ENCODE peak calls at places on chromosome 12, in seven cellular contexts. V is brain microvascular endothelial cell, O is colonic mucosa, K is MM.1S, T is mucosa of descending colon, U is epithelial cell of esophagus, A is lung. F is an unnamed sample.

GRCh38 chr12:57092529-57092862 is 3.6 kb downstream of the NAB2 start:
- DNase-seq in V (no peak), O (no peak), K (no peak), T (no peak), U (no peak), A (no peak), F (no peak)

GRCh38 chr12:111405856-111406473 is at the start of gene SH2B3:
- DNase-seq in V (no peak), O (peak), K (no peak), T (no peak), U (peak), A (no peak), F (no peak)

GRCh38 chr12:79000501-79000900 is 135.9 kb downstream of the SYT1 start:
- DNase-seq in V (no peak), O (no peak), K (no peak), T (no peak), U (no peak), A (no peak), F (no peak)

GRCh38 chr12:132438139-132438700 is 51.7 kb upstream of the FBRSL1 start:
- DNase-seq in V (no peak), O (no peak), K (no peak), T (peak), U (no peak), A (no peak), F (no peak)

GRCh38 chr12:18120899-18121298 is 30.9 kb upstream of the RERGL start:
- DNase-seq in V (no peak), O (no peak), K (no peak), T (no peak), U (no peak), A (no peak), F (no peak)

GRCh38 chr12:53232641-53233538 is 881 bp upstream of the RARG start:
- DNase-seq in V (no peak), O (peak), K (peak), T (peak), U (peak), A (no peak), F (no peak)

GRCh38 chr12:63991036-63991547 is 146.6 kb downstream of the SRGAP1 start:
- DNase-seq in V (no peak), O (no peak), K (no peak), T (no peak), U (no peak), A (no peak), F (no peak)

GRCh38 chr12:68932701-68933563 is at the start of gene CPM:
- DNase-seq in V (peak), O (peak), K (peak), T (peak), U (peak), A (peak), F (no peak)

GRCh38 chr12:27345376-27345775 is 12.7 kb downstream of the BMAL2 start:
- DNase-seq in V (no peak), O (no peak), K (no peak), T (no peak), U (no peak), A (no peak), F (no peak)

GRCh38 chr12:107092669-107093546 is 441 bp downstream of the CRY1 start:
- DNase-seq in V (peak), O (peak), K (peak), T (peak), U (peak), A (peak), F (no peak)

GRCh38 chr12:55743131-55743921 is 404 bp downstream of the GDF11 start:
- DNase-seq in V (peak), O (peak), K (peak), T (peak), U (peak), A (no peak), F (no peak)

GRCh38 chr12:122023339-122024131 is 1.9 kb downstream of the BCL7A start:
- DNase-seq in V (peak), O (peak), K (no peak), T (peak), U (peak), A (peak), F (no peak)

GRCh38 chr12:132711169-132711843 is 664 bp downstream of the PGAM5 start:
- DNase-seq in V (no peak), O (no peak), K (no peak), T (no peak), U (peak), A (no peak), F (no peak)

GRCh38 chr12:64566882-64567517 is 43.3 kb upstream of the RASSF3 start:
- DNase-seq in V (no peak), O (no peak), K (no peak), T (no peak), U (no peak), A (no peak), F (no peak)

GRCh38 chr12:109775172-109775881 is 57.9 kb downstream of the TRPV4 start:
- DNase-seq in V (peak), O (peak), K (peak), T (peak), U (peak), A (peak), F (no peak)

GRCh38 chr12:54075974-54076373 is 22.3 kb downstream of the HOXC4 start:
- DNase-seq in V (no peak), O (no peak), K (no peak), T (no peak), U (no peak), A (no peak), F (no peak)

GRCh38 chr12:30508205-30508967 is 187.3 kb downstream of the IPO8 start:
- DNase-seq in V (no peak), O (no peak), K (no peak), T (no peak), U (no peak), A (no peak), F (no peak)

GRCh38 chr12:2341871-2342270 is 289.1 kb downstream of the CACNA1C start:
- DNase-seq in V (peak), O (no peak), K (no peak), T (no peak), U (peak), A (no peak), F (no peak)

GRCh38 chr12:16564675-16565074 is 41.3 kb downstream of the LMO3 start:
- DNase-seq in V (no peak), O (no peak), K (no peak), T (no peak), U (no peak), A (no peak), F (no peak)

GRCh38 chr12:66149702-66150398 is 19.3 kb upstream of the LLPH start:
- DNase-seq in V (no peak), O (peak), K (no peak), T (peak), U (peak), A (peak), F (no peak)

GRCh38 chr12:65986047-65986446 is 144.5 kb downstream of the LLPH start:
- DNase-seq in V (no peak), O (no peak), K (no peak), T (no peak), U (no peak), A (no peak), F (no peak)

DNA sequence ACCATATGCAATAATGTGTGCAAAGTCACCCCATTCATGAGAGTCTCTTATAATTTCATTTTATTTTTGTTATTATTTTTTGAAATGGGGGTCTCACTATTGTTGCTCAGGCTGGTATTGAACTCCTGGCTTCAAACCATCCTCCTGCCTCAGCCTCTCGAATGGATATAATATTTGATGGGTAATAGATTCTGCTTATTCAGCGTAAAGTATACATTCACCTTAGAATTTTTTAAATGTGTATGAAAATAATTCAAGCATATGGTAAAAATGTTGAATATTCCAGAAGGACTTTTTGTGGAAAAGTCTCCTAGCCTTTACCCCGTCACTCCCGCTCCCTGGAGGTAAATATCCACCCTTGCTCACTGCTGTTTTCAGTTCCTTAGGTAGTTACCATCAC is 23.4 kb upstream of the SSPN start:
- DNase-seq in V (no peak), O (no peak), K (no peak), T (no peak), U (no peak), A (no peak), F (no peak)
- H3K4me3 ChIP-seq in V (no peak), O (no peak), K (no peak), T (no peak), U (no peak), A (no peak), F (no peak)

GRCh38 chr12:115456946-115457689 is 773.1 kb upstream of the TBX3 start:
- DNase-seq in V (no peak), O (no peak), K (no peak), T (no peak), U (peak), A (no peak), F (no peak)
- TF ChIP-seq CTCF in V (peak), O (no peak), K (no peak), T (no peak), U (peak), A (no peak), F (peak)

GRCh38 chr12:40015360-40015759 is 90.5 kb downstream of the SLC2A13 start:
- DNase-seq in V (no peak), O (no peak), K (no peak), T (no peak), U (peak), A (no peak), F (no peak)

GRCh38 chr12:40016960-40017359 is 88.9 kb downstream of the SLC2A13 start:
- DNase-seq in V (peak), O (peak), K (no peak), T (no peak), U (no peak), A (no peak), F (no peak)

GRCh38 chr12:40017488-40017887 is 88.4 kb downstream of the SLC2A13 start:
- DNase-seq in V (no peak), O (no peak), K (no peak), T (no peak), U (no peak), A (no peak), F (no peak)

GRCh38 chr12:40020261-40020691 is 85.6 kb downstream of the SLC2A13 start:
- DNase-seq in V (no peak), O (no peak), K (no peak), T (no peak), U (no peak), A (no peak), F (no peak)
- H3K4me3 ChIP-seq in V (no peak), O (no peak), K (no peak), T (no peak), U (no peak), A (no peak), F (no peak)

DNA sequence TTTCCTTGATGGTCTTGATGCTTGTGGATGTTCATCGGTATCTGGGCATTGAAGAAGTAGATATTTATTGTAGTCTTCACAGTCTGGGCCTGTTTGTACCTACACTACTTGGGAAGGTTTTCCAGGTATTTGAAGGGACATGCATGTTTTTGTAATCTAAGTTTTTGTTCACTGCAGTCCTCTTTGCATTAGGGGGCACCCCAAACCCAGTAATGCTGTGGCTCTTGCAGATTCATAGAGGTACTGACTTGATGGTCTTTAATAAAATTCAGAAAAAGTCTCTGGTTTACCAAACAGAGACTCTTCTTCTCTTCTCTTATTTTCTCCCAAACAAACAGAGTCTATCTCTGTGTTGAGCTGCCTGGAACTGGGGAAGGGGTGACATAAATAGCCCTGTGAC is 150.9 kb upstream of the SLC16A7 start:
- DNase-seq in V (no peak), O (no peak), K (no peak), T (no peak), U (peak), A (no peak), F (no peak)
- TF ChIP-seq CTCF in V (peak), O (no peak), K (peak), T (no peak), U (peak), A (no peak), F (no peak)

DNA sequence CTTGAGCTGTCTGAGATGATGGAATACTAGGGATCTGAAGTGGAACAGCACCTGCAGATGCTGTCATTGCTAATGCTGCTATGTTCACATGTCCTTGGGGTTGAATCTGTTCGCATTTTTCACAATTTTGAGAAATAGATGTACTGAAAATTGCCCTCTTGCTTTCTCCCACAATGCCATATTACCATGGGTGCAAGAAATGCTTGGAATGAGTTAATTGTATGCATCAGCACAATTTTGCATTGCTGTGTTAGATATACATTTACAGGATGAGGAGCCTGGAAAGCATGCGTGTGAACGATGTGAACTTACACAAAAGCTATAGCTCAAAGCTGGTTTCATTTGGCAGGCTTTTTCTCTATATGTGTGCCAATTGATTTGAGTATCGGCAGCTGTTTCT is 105.7 kb downstream of the FGD4 start:
- DNase-seq in V (no peak), O (no peak), K (no peak), T (no peak), U (peak), A (no peak), F (no peak)
- H3K4me3 ChIP-seq in V (no peak), O (no peak), K (no peak), T (no peak), U (no peak), A (no peak), F (no peak)

GRCh38 chr12:108563804-108564151 is 1.4 kb downstream of the ISCU start:
- DNase-seq in V (no peak), O (no peak), K (no peak), T (no peak), U (no peak), A (no peak), F (no peak)
- TF ChIP-seq CTCF in V (no peak), O (no peak), K (no peak), T (no peak), U (no peak), A (no peak), F (no peak)

GRCh38 chr12:112409906-112410244 is 470 bp upstream of the RPL6 start:
- DNase-seq in V (no peak), O (no peak), K (no peak), T (no peak), U (no peak), A (no peak), F (no peak)
- H3K4me3 ChIP-seq in V (peak), O (no peak), K (no peak), T (no peak), U (no peak), A (no peak), F (no peak)

GRCh38 chr12:100128509-100128908 is 14.2 kb downstream of the BLTP3B start:
- DNase-seq in V (no peak), O (peak), K (no peak), T (no peak), U (peak), A (no peak), F (no peak)
- TF ChIP-seq CTCF in V (peak), O (no peak), K (no peak), T (no peak), U (peak), A (no peak), F (peak)

F was measured in GM12864.